ENCODE peak calls at places on chromosomes 5 and 9, in nine cellular contexts. M, P, G, L, W, X, D, A and J are unnamed samples.

GRCh38 chr5:107215581-107215980 is 455.2 kb downstream of the EFNA5 start:
- DNase-seq in M (no peak), P (no peak), G (no peak), L (no peak), W (no peak), X (no peak), D (no peak), A (no peak), J (peak)

GRCh38 chr5:111997308-111998159 is 240.5 kb upstream of the NREP start:
- DNase-seq in M (no peak), P (no peak), G (no peak), L (no peak), W (no peak), X (no peak), D (peak), A (no peak), J (peak)

GRCh38 chr9:16458696-16459420 is 411.6 kb downstream of the BNC2 start:
- DNase-seq in M (no peak), P (peak), G (no peak), L (no peak), W (no peak), X (no peak), D (no peak), A (no peak), J (peak)

GRCh38 chr9:36874921-36875320 is 159.1 kb downstream of the PAX5 start:
- DNase-seq in M (no peak), P (no peak), G (no peak), L (no peak), W (no peak), X (no peak), D (no peak), A (no peak), J (peak)

GRCh38 chr5:38574009-38574408 is 17.6 kb upstream of the LIFR start:
- DNase-seq in M (no peak), P (no peak), G (no peak), L (no peak), W (no peak), X (no peak), D (no peak), A (no peak), J (no peak)

GRCh38 chr9:112135706-112136105 is 39.4 kb downstream of the SUSD1 start:
- DNase-seq in M (no peak), P (no peak), G (no peak), L (no peak), W (no peak), X (no peak), D (no peak), A (no peak), J (peak)

GRCh38 chr5:159928122-159928960 is 12.1 kb downstream of the ADRA1B start:
- DNase-seq in M (no peak), P (no peak), G (peak), L (no peak), W (no peak), X (peak), D (peak), A (no peak), J (peak)

GRCh38 chr5:77945874-77946273 is 169.7 kb upstream of the TBCA start:
- DNase-seq in M (peak), P (no peak), G (no peak), L (no peak), W (no peak), X (no peak), D (no peak), A (peak), J (no peak)